ENCODE peak calls at places on chromosomes 13 and 19, in eight cellular contexts. V is activated naive CD8-positive, alpha-beta T cell treated with anti-CD3 and anti-CD28 coated beads, Interleukin-2, amount 50 U/mL, for 24 hours; B is EH; D is AG04450; P is pancreas; A is Peyer's patch; O is endothelial cell; K is stimulated activated CD4-positive, alpha-beta T cell treated with anti-CD3 and anti-CD28 coated beads, Interleukin-2, amount 100 ng/mL, for 24 hours. Q is an unnamed sample.
A peak's percentile ranks its signal among the peaks of the same experiment; 100 is the strongest.

GRCh38 chr13:86757236-86757978 is 913.8 kb upstream of the SLITRK5 start:
- DNase-seq in V (no peak), B (no peak), D (no peak), P (no peak), A (no peak), O (no peak), K (no peak), Q (no peak)

GRCh38 chr13:92716749-92717148 is 509.9 kb upstream of the GPC6 start:
- DNase-seq in V (no peak), B (no peak), D (no peak), P (no peak), A (no peak), O (no peak), K (no peak), Q (no peak)

GRCh38 chr13:99656092-99656745 is 154.9 kb downstream of the TM9SF2 start:
- DNase-seq in V (peak; percentile 85), B (peak; percentile 70), D (peak; percentile 18), P (peak; percentile 51), A (peak; percentile 84), O (peak; percentile 81), K (peak; percentile 88), Q (peak; percentile 65)

GRCh38 chr19:44280916-44281315 is 21.2 kb downstream of the ZNF233 start:
- DNase-seq in V (no peak), B (no peak), D (no peak), P (no peak), A (no peak), O (peak; percentile 32), K (no peak), Q (no peak)

GRCh38 chr13:51838235-51838846 is 6.6 kb downstream of the TMEM272 start:
- DNase-seq in V (peak; percentile 24), B (peak; percentile 71), D (no peak), P (no peak), A (no peak), O (no peak), K (no peak), Q (no peak)

GRCh38 chr13:31965361-31966066 is 66.1 kb upstream of the FRY start:
- DNase-seq in V (no peak), B (peak; percentile 53), D (no peak), P (peak; percentile 28), A (no peak), O (no peak), K (no peak), Q (no peak)

GRCh38 chr19:279656-280055 is 11.5 kb downstream of the PLPP2 start:
- DNase-seq in V (no peak), B (no peak), D (no peak), P (no peak), A (no peak), O (no peak), K (no peak), Q (no peak)

GRCh38 chr13:61192826-61193225 is 222.8 kb downstream of the PCDH20 start:
- DNase-seq in V (no peak), B (no peak), D (no peak), P (no peak), A (no peak), O (no peak), K (no peak), Q (no peak)

GRCh38 chr19:35959040-35959967 is 23.1 kb downstream of the LRFN3 start:
- DNase-seq in V (peak; percentile 70), B (peak; percentile 23), D (no peak), P (no peak), A (peak; percentile 66), O (peak; percentile 35), K (peak; percentile 74), Q (peak; percentile 54)

GRCh38 chr13:99151516-99151915 is 49.1 kb upstream of the UBAC2 start:
- DNase-seq in V (peak; percentile 14), B (peak; percentile 77), D (no peak), P (no peak), A (no peak), O (no peak), K (no peak), Q (peak; percentile 71)

GRCh38 chr13:20369886-20370361 is 137.8 kb upstream of the GJB6 start:
- DNase-seq in V (no peak), B (no peak), D (no peak), P (no peak), A (no peak), O (no peak), K (no peak), Q (no peak)

GRCh38 chr13:28145049-28145448 is 6.7 kb downstream of the PAN3 start:
- DNase-seq in V (no peak), B (no peak), D (no peak), P (no peak), A (no peak), O (no peak), K (no peak), Q (no peak)